ENCODE peak calls at places on chromosomes 2 and 18, in seven cellular contexts. R is uterus; O is left lung; Y is colonic mucosa; A is RWPE1; P is CD4-positive, alpha-beta T cell; B is cardiac fibroblast. N is an unnamed sample.

GRCh38 chr2:128439231-128440086 is 120.8 kb upstream of the HS6ST1 start:
- DNase-seq in R (peak), O (peak), Y (peak), A (no peak), P (no peak), B (no peak), N (peak)

GRCh38 chr2:71332413-71332866 is 858 bp downstream of the ZNF638 start:
- DNase-seq in R (no peak), O (no peak), Y (no peak), A (no peak), P (no peak), B (no peak), N (no peak)

GRCh38 chr2:189702071-189702470 is 27.6 kb downstream of the ANKAR start:
- DNase-seq in R (no peak), O (no peak), Y (no peak), A (no peak), P (no peak), B (peak), N (no peak)

GRCh38 chr2:170878505-170878904 is 50.5 kb upstream of the GORASP2 start:
- DNase-seq in R (no peak), O (no peak), Y (no peak), A (no peak), P (no peak), B (no peak), N (no peak)

GRCh38 chr2:173400760-173401159 is 46.1 kb downstream of the CDCA7 start:
- DNase-seq in R (no peak), O (no peak), Y (no peak), A (no peak), P (no peak), B (no peak), N (no peak)

GRCh38 chr2:96702098-96702785 is 37.6 kb downstream of the LMAN2L start:
- DNase-seq in R (no peak), O (no peak), Y (no peak), A (peak), P (no peak), B (no peak), N (no peak)

GRCh38 chr2:79552653-79553052 is 39.8 kb downstream of the CTNNA2 start:
- DNase-seq in R (no peak), O (no peak), Y (no peak), A (no peak), P (no peak), B (no peak), N (no peak)

GRCh38 chr18:46502444-46502843 is 154.6 kb downstream of the LOXHD1 start:
- DNase-seq in R (no peak), O (no peak), Y (no peak), A (peak), P (no peak), B (peak), N (no peak)

GRCh38 chr2:63488118-63488713 is 100.1 kb downstream of the WDPCP start:
- DNase-seq in R (no peak), O (no peak), Y (peak), A (peak), P (no peak), B (peak), N (no peak)

GRCh38 chr2:8576525-8577157 is 105.2 kb upstream of the ID2 start:
- DNase-seq in R (no peak), O (peak), Y (no peak), A (no peak), P (no peak), B (no peak), N (no peak)

GRCh38 chr2:165434865-165435500 is 34.5 kb upstream of the CSRNP3 start:
- DNase-seq in R (no peak), O (no peak), Y (no peak), A (no peak), P (no peak), B (no peak), N (no peak)

GRCh38 chr18:71878226-71878625 is 665.9 kb downstream of the CBLN2 start:
- DNase-seq in R (no peak), O (no peak), Y (no peak), A (no peak), P (no peak), B (no peak), N (no peak)

GRCh38 chr2:237210297-237210696 is 124.6 kb downstream of the COPS8 start:
- DNase-seq in R (no peak), O (no peak), Y (no peak), A (no peak), P (no peak), B (no peak), N (no peak)

GRCh38 chr2:159506764-159507406 is 109.5 kb downstream of the BAZ2B start:
- DNase-seq in R (no peak), O (no peak), Y (no peak), A (peak), P (no peak), B (no peak), N (no peak)

GRCh38 chr18:56899660-56900059 is 247.2 kb upstream of the BOD1L2 start:
- DNase-seq in R (no peak), O (no peak), Y (no peak), A (no peak), P (no peak), B (no peak), N (no peak)

GRCh38 chr2:19916385-19916784 is 14.6 kb upstream of the TTC32 start:
- DNase-seq in R (no peak), O (no peak), Y (no peak), A (no peak), P (no peak), B (no peak), N (no peak)

GRCh38 chr2:122368576-122369243 is 613.3 kb downstream of the TSN start:
- DNase-seq in R (no peak), O (no peak), Y (no peak), A (no peak), P (no peak), B (peak), N (no peak)

GRCh38 chr2:120441744-120442471 is 96.0 kb downstream of the INHBB start:
- DNase-seq in R (no peak), O (peak), Y (peak), A (peak), P (no peak), B (peak), N (no peak)
- TF ChIP-seq CTCF in R (no peak), O (no peak), Y (no peak), A (no peak), P (no peak), B (no peak), N (no peak)

GRCh38 chr2:241351640-241352031 is 4.4 kb upstream of the FARP2 start:
- DNase-seq in R (no peak), O (no peak), Y (no peak), A (no peak), P (no peak), B (no peak), N (no peak)
- TF ChIP-seq CTCF in R (no peak), O (no peak), Y (no peak), A (no peak), P (no peak), B (no peak), N (no peak)

GRCh38 chr2:69208023-69208595 is 178.9 kb downstream of the GFPT1 start:
- DNase-seq in R (no peak), O (no peak), Y (no peak), A (no peak), P (no peak), B (no peak), N (no peak)
- TF ChIP-seq CTCF in R (peak), O (no peak), Y (no peak), A (no peak), P (no peak), B (peak), N (no peak)

DNA sequence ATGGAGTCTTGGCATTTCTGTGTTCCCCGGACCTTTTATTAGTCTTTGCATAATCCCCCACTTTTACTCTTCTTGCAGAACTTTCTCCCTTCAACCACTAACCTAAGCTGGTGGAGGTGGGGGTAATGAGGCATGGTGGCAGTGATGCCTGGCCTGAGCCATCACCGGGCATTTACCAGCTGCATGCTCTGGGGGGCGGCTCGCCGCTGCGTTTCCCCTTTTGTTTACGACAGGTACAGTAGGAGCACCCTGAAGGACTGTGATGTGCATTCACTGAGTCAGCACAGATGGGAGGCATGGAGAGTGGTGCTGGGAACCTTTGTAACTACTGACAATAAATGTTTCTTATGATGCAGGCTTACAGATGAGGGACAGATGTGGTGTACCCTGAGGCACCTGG is 46.9 kb downstream of the PLEKHB2 start:
- DNase-seq in R (no peak), O (no peak), Y (no peak), A (no peak), P (no peak), B (no peak), N (no peak)
- TF ChIP-seq CTCF in R (no peak), O (no peak), Y (no peak), A (no peak), P (no peak), B (no peak), N (no peak)

GRCh38 chr2:74944987-74945782 is 13.3 kb upstream of the POLE4 start:
- DNase-seq in R (no peak), O (no peak), Y (no peak), A (no peak), P (no peak), B (peak), N (no peak)

GRCh38 chr2:74939919-74940812 is 18.3 kb upstream of the POLE4 start:
- DNase-seq in R (no peak), O (no peak), Y (no peak), A (no peak), P (no peak), B (no peak), N (no peak)

GRCh38 chr2:74941284-74941683 is 17.2 kb upstream of the POLE4 start:
- DNase-seq in R (no peak), O (no peak), Y (no peak), A (no peak), P (no peak), B (no peak), N (no peak)

GRCh38 chr2:74945783-74946165 is 12.7 kb upstream of the POLE4 start:
- DNase-seq in R (no peak), O (no peak), Y (no peak), A (no peak), P (no peak), B (peak), N (no peak)

GRCh38 chr2:74942263-74942662 is 16.2 kb upstream of the POLE4 start:
- DNase-seq in R (no peak), O (no peak), Y (no peak), A (no peak), P (no peak), B (no peak), N (no peak)
- TF ChIP-seq CTCF in R (no peak), O (no peak), Y (no peak), A (no peak), P (no peak), B (no peak), N (no peak)

DNA sequence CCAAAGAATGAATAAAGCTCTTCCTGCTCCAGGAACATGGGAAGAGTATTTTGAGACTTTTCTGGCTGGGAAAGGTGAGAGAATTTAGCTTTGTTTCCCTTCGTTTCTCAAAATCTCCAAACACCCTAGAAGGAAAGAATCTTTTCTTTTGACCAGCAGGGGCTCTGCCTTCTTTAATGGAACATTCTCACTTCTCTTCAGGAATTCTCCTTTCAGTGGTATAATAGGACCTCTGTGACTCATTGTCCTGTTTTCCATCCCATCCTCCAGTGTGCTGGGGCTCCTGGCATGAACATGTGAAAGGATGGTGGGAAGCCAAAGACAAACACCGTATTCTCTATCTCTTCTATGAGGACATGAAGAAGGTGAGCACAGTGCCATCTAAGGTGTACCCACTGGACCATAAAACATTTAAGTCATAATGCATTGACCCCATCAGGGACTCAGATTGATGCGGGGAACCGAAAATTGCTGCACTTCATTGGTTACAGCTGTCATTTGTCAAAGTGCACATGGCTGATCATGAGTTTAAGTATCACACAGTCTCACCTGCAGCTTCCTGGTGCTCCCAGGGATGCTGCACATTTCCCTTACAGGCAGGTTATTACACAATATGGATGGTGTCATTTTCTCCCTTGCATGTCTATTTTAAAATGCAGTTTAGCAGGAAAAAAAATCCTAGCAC is 5.5 kb downstream of the SULT1C4 start:
- DNase-seq in R (no peak), O (no peak), Y (no peak), A (no peak), P (no peak), B (no peak), N (no peak)
- TF ChIP-seq CTCF in R (no peak), O (no peak), Y (no peak), A (no peak), P (no peak), B (peak), N (no peak)

GRCh38 chr2:107384426-107384825 is 442.3 kb upstream of the RGPD4 start:
- DNase-seq in R (no peak), O (no peak), Y (no peak), A (no peak), P (no peak), B (no peak), N (no peak)

GRCh38 chr2:107383706-107384105 is 443.0 kb upstream of the RGPD4 start:
- DNase-seq in R (no peak), O (no peak), Y (no peak), A (no peak), P (no peak), B (no peak), N (no peak)

GRCh38 chr2:107376910-107377309 is 449.8 kb upstream of the RGPD4 start:
- DNase-seq in R (no peak), O (no peak), Y (no peak), A (no peak), P (no peak), B (no peak), N (no peak)

GRCh38 chr2:107380912-107381311 is 445.8 kb upstream of the RGPD4 start:
- DNase-seq in R (no peak), O (no peak), Y (no peak), A (no peak), P (no peak), B (no peak), N (no peak)
- TF ChIP-seq CTCF in R (no peak), O (no peak), Y (no peak), A (no peak), P (no peak), B (no peak), N (no peak)

N was measured in natural killer cell.